ENCODE peak calls at places on chromosomes 6 and 20, in five cellular contexts. One of them, this sample, is unnamed.
A peak's percentile ranks its signal among the peaks of the same experiment; 100 is the strongest.

GRCh38 chr6:25370175-25371036 is 91.2 kb downstream of the CARMIL1 start:
- DNase-seq in A549: no peak
- DNase-seq in MM.1S: peak; percentile 46
- DNase-seq in CD14-positive monocyte: no peak
- DNase-seq in omental fat pad: no peak
- DNase-seq in this sample: no peak

GRCh38 chr6:33822575-33823395 is 19.0 kb upstream of the MLN start:
- DNase-seq in A549: peak; percentile 72
- DNase-seq in MM.1S: no peak
- DNase-seq in CD14-positive monocyte: no peak
- DNase-seq in omental fat pad: no peak
- DNase-seq in this sample: peak; percentile 53

GRCh38 chr20:5353624-5354496 is 37.1 kb upstream of the PROKR2 start:
- DNase-seq in A549: peak; percentile 43
- DNase-seq in MM.1S: no peak
- DNase-seq in CD14-positive monocyte: no peak
- DNase-seq in omental fat pad: no peak
- DNase-seq in this sample: no peak

GRCh38 chr6:2695464-2696095 is 55.1 kb downstream of the MYLK4 start:
- DNase-seq in A549: no peak
- DNase-seq in MM.1S: no peak
- DNase-seq in CD14-positive monocyte: no peak
- DNase-seq in omental fat pad: no peak
- DNase-seq in this sample: no peak

GRCh38 chr6:27188206-27188884 is 59.2 kb upstream of the PRSS16 start:
- DNase-seq in A549: peak; percentile 40
- DNase-seq in MM.1S: peak; percentile 21
- DNase-seq in CD14-positive monocyte: no peak
- DNase-seq in omental fat pad: no peak
- DNase-seq in this sample: no peak

GRCh38 chr6:108914235-108915022 is 66.2 kb downstream of the ARMC2 start:
- DNase-seq in A549: peak; percentile 19
- DNase-seq in MM.1S: no peak
- DNase-seq in CD14-positive monocyte: no peak
- DNase-seq in omental fat pad: no peak
- DNase-seq in this sample: no peak

GRCh38 chr6:88105741-88106340 is 58.2 kb downstream of the SPACA1 start:
- DNase-seq in A549: no peak
- DNase-seq in MM.1S: no peak
- DNase-seq in CD14-positive monocyte: no peak
- DNase-seq in omental fat pad: no peak
- DNase-seq in this sample: no peak

GRCh38 chr6:11473008-11473740 is 64.4 kb upstream of the TMEM170B start:
- DNase-seq in A549: no peak
- DNase-seq in MM.1S: no peak
- DNase-seq in CD14-positive monocyte: no peak
- DNase-seq in omental fat pad: no peak
- DNase-seq in this sample: no peak

GRCh38 chr6:32177182-32177787 is 920 bp upstream of the RNF5 start:
- DNase-seq in A549: no peak
- DNase-seq in MM.1S: peak; percentile 53
- DNase-seq in CD14-positive monocyte: no peak
- DNase-seq in omental fat pad: no peak
- DNase-seq in this sample: peak; percentile 44

GRCh38 chr20:10549511-10549910 is 114.4 kb downstream of the SLX4IP start:
- DNase-seq in A549: no peak
- DNase-seq in MM.1S: no peak
- DNase-seq in CD14-positive monocyte: no peak
- DNase-seq in omental fat pad: no peak
- DNase-seq in this sample: no peak

GRCh38 chr20:3407426-3408250 is at the start of gene DNAAF9:
- DNase-seq in A549: peak; percentile 92
- DNase-seq in MM.1S: peak; percentile 42
- DNase-seq in CD14-positive monocyte: peak; percentile 61
- DNase-seq in omental fat pad: peak; percentile 28
- DNase-seq in this sample: no peak

GRCh38 chr6:4635666-4636065 is 140.5 kb upstream of the CDYL start:
- DNase-seq in A549: no peak
- DNase-seq in MM.1S: no peak
- DNase-seq in CD14-positive monocyte: no peak
- DNase-seq in omental fat pad: no peak
- DNase-seq in this sample: no peak

GRCh38 chr6:168404560-168404959 is 36.4 kb upstream of the SMOC2 start:
- DNase-seq in A549: no peak
- DNase-seq in MM.1S: no peak
- DNase-seq in CD14-positive monocyte: no peak
- DNase-seq in omental fat pad: no peak
- DNase-seq in this sample: no peak

GRCh38 chr6:99614430-99615161 is 8.0 kb downstream of the PRDM13 start:
- DNase-seq in A549: peak; percentile 51
- DNase-seq in MM.1S: peak; percentile 62
- DNase-seq in CD14-positive monocyte: no peak
- DNase-seq in omental fat pad: no peak
- DNase-seq in this sample: peak; percentile 89

GRCh38 chr6:31272431-31272830 is 539 bp upstream of the HLA-C start:
- DNase-seq in A549: no peak
- DNase-seq in MM.1S: no peak
- DNase-seq in CD14-positive monocyte: no peak
- DNase-seq in omental fat pad: no peak
- DNase-seq in this sample: no peak

GRCh38 chr6:129631070-129631469 is 78.9 kb downstream of the ARHGAP18 start:
- DNase-seq in A549: no peak
- DNase-seq in MM.1S: no peak
- DNase-seq in CD14-positive monocyte: no peak
- DNase-seq in omental fat pad: no peak
- DNase-seq in this sample: no peak

GRCh38 chr6:160224599-160225237 is 33.9 kb downstream of the SLC22A2 start:
- DNase-seq in A549: no peak
- DNase-seq in MM.1S: no peak
- DNase-seq in CD14-positive monocyte: no peak
- DNase-seq in omental fat pad: no peak
- DNase-seq in this sample: no peak

GRCh38 chr20:43543138-43543537 is 15.7 kb upstream of the SGK2 start:
- DNase-seq in A549: no peak
- DNase-seq in MM.1S: peak; percentile 58
- DNase-seq in CD14-positive monocyte: no peak
- DNase-seq in omental fat pad: no peak
- DNase-seq in this sample: no peak

GRCh38 chr6:156645106-156645505 is 132.1 kb upstream of the ARID1B start:
- DNase-seq in A549: no peak
- DNase-seq in MM.1S: no peak
- DNase-seq in CD14-positive monocyte: no peak
- DNase-seq in omental fat pad: no peak
- DNase-seq in this sample: no peak

GRCh38 chr20:5145365-5146301 is 18.8 kb downstream of the CDS2 start:
- DNase-seq in A549: no peak
- DNase-seq in MM.1S: no peak
- DNase-seq in CD14-positive monocyte: no peak
- DNase-seq in omental fat pad: no peak
- DNase-seq in this sample: no peak

GRCh38 chr6:100202417-100203194 is 208.6 kb upstream of the MCHR2 start:
- DNase-seq in A549: peak; percentile 40
- DNase-seq in MM.1S: no peak
- DNase-seq in CD14-positive monocyte: no peak
- DNase-seq in omental fat pad: no peak
- DNase-seq in this sample: no peak

GRCh38 chr6:166419717-166420116 is 37.0 kb upstream of the MPC1 start:
- DNase-seq in A549: no peak
- DNase-seq in MM.1S: no peak
- DNase-seq in CD14-positive monocyte: no peak
- DNase-seq in omental fat pad: no peak
- DNase-seq in this sample: no peak

GRCh38 chr6:159959165-159959975 is 9.5 kb upstream of the IGF2R start:
- DNase-seq in A549: no peak
- DNase-seq in MM.1S: no peak
- DNase-seq in CD14-positive monocyte: peak; percentile 87
- DNase-seq in omental fat pad: no peak
- DNase-seq in this sample: no peak

GRCh38 chr20:22586645-22587310 is 2.4 kb upstream of the FOXA2 start:
- DNase-seq in A549: peak; percentile 83
- DNase-seq in MM.1S: no peak
- DNase-seq in CD14-positive monocyte: no peak
- DNase-seq in omental fat pad: peak; percentile 35
- DNase-seq in this sample: no peak

GRCh38 chr20:5977975-5978374 is 27.5 kb downstream of the MCM8 start:
- DNase-seq in A549: no peak
- DNase-seq in MM.1S: no peak
- DNase-seq in CD14-positive monocyte: no peak
- DNase-seq in omental fat pad: no peak
- DNase-seq in this sample: no peak

GRCh38 chr6:3259491-3259958 is 778 bp downstream of the PSMG4 start:
- DNase-seq in A549: peak; percentile 25
- DNase-seq in MM.1S: peak; percentile 35
- DNase-seq in CD14-positive monocyte: no peak
- DNase-seq in omental fat pad: no peak
- DNase-seq in this sample: no peak

GRCh38 chr6:147820520-147820919 is 312.0 kb downstream of the SAMD5 start:
- DNase-seq in A549: no peak
- DNase-seq in MM.1S: no peak
- DNase-seq in CD14-positive monocyte: no peak
- DNase-seq in omental fat pad: no peak
- DNase-seq in this sample: no peak

GRCh38 chr6:19478992-19479391 is 358.2 kb upstream of the ID4 start:
- DNase-seq in A549: no peak
- DNase-seq in MM.1S: no peak
- DNase-seq in CD14-positive monocyte: no peak
- DNase-seq in omental fat pad: no peak
- DNase-seq in this sample: no peak

GRCh38 chr6:119844385-119844784 is 494.8 kb upstream of the MAN1A1 start:
- DNase-seq in A549: no peak
- DNase-seq in MM.1S: no peak
- DNase-seq in CD14-positive monocyte: no peak
- DNase-seq in omental fat pad: no peak
- DNase-seq in this sample: no peak

GRCh38 chr6:13273931-13274706 is 54.2 kb downstream of the TBC1D7 start:
- DNase-seq in A549: no peak
- DNase-seq in MM.1S: peak; percentile 80
- DNase-seq in CD14-positive monocyte: peak; percentile 73
- DNase-seq in omental fat pad: no peak
- DNase-seq in this sample: no peak

GRCh38 chr20:42836339-42836738 is 353.4 kb downstream of the PTPRT start:
- DNase-seq in A549: no peak
- DNase-seq in MM.1S: no peak
- DNase-seq in CD14-positive monocyte: no peak
- DNase-seq in omental fat pad: no peak
- DNase-seq in this sample: no peak

GRCh38 chr20:45305262-45305661 is 1.4 kb upstream of the RBPJL start:
- DNase-seq in A549: no peak
- DNase-seq in MM.1S: no peak
- DNase-seq in CD14-positive monocyte: no peak
- DNase-seq in omental fat pad: no peak
- DNase-seq in this sample: no peak

GRCh38 chr6:3653528-3654070 is 97.9 kb downstream of the PXDC1 start:
- DNase-seq in A549: no peak
- DNase-seq in MM.1S: no peak
- DNase-seq in CD14-positive monocyte: no peak
- DNase-seq in omental fat pad: no peak
- DNase-seq in this sample: no peak

GRCh38 chr6:1558388-1558787 is 51.3 kb upstream of the FOXC1 start:
- DNase-seq in A549: no peak
- DNase-seq in MM.1S: no peak
- DNase-seq in CD14-positive monocyte: no peak
- DNase-seq in omental fat pad: no peak
- DNase-seq in this sample: no peak

GRCh38 chr6:55445648-55446204 is 118.5 kb downstream of the GFRAL start:
- DNase-seq in A549: no peak
- DNase-seq in MM.1S: peak; percentile 38
- DNase-seq in CD14-positive monocyte: no peak
- DNase-seq in omental fat pad: no peak
- DNase-seq in this sample: no peak
- TF ChIP-seq CTCF in A549: peak; percentile 81
- TF ChIP-seq CTCF in MM.1S: peak; percentile 63
- TF ChIP-seq CTCF in CD14-positive monocyte: peak; percentile 24
- TF ChIP-seq CTCF in omental fat pad: no peak
- TF ChIP-seq CTCF in this sample: peak; percentile 97

GRCh38 chr6:136158398-136158797 is 91.7 kb downstream of the MTFR2 start:
- DNase-seq in A549: no peak
- DNase-seq in MM.1S: no peak
- DNase-seq in CD14-positive monocyte: no peak
- DNase-seq in omental fat pad: no peak
- DNase-seq in this sample: no peak
- TF ChIP-seq CTCF in A549: no peak
- TF ChIP-seq CTCF in MM.1S: no peak
- TF ChIP-seq CTCF in CD14-positive monocyte: no peak
- TF ChIP-seq CTCF in omental fat pad: no peak
- TF ChIP-seq CTCF in this sample: no peak

GRCh38 chr6:24274441-24275083 is 83.3 kb downstream of the DCDC2 start:
- DNase-seq in A549: no peak
- DNase-seq in MM.1S: peak; percentile 41
- DNase-seq in CD14-positive monocyte: no peak
- DNase-seq in omental fat pad: no peak
- DNase-seq in this sample: no peak
- TF ChIP-seq CTCF in A549: peak; percentile 52
- TF ChIP-seq CTCF in MM.1S: peak; percentile 58
- TF ChIP-seq CTCF in CD14-positive monocyte: peak; percentile 78
- TF ChIP-seq CTCF in omental fat pad: no peak
- TF ChIP-seq CTCF in this sample: peak; percentile 86

GRCh38 chr20:18063676-18064075 is 6.0 kb upstream of the OVOL2 start:
- DNase-seq in A549: no peak
- DNase-seq in MM.1S: no peak
- DNase-seq in CD14-positive monocyte: no peak
- DNase-seq in omental fat pad: no peak
- DNase-seq in this sample: no peak

GRCh38 chr20:18072532-18072931 is 14.8 kb upstream of the OVOL2 start:
- DNase-seq in A549: no peak
- DNase-seq in MM.1S: peak; percentile 53
- DNase-seq in CD14-positive monocyte: no peak
- DNase-seq in omental fat pad: no peak
- DNase-seq in this sample: no peak

DNA sequence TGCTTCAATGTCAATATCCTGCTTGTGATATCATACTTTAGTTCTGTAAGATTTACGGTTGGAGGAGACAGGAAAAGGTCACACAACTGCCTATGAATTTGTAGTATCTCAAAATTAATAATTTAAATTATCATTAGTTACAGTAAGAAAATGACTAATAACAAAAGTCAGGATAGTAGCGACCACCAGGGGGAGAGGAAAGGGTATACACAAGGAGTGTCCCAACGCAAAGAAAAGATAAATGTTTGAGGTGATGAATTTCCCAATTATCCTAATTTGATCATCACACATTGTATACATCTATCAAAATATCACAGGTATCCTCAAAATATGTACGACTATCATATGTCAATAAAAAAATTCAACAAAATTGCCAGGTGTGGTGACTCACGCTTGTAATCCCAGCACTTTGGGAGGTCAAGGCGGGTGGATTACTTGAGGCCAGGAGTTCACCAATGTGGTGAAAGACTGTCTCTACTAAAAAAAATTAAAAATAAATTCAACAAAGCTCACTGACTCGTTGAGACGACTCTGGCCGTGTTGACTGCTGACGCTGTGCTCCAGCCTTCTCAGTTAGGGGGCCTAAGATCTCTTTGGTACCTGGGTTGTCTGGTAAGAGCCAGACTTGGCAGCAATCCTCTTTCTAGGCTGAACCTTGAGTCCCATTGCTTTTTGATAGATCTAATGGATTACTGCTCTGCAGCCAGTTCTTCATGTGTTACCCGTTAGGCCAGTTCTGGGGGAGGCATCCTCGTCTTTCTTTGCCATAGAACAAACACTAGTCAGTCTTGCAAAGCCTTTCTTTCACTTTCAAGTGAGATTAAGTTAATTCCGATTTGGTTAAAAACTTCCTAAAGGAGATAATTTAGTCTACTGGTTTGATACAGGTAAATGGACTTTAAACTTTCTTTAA is 9.0 kb upstream of the OVOL2 start:
- DNase-seq in A549: no peak
- DNase-seq in MM.1S: no peak
- DNase-seq in CD14-positive monocyte: no peak
- DNase-seq in omental fat pad: no peak
- DNase-seq in this sample: no peak
- TF ChIP-seq CTCF in A549: no peak
- TF ChIP-seq CTCF in MM.1S: no peak
- TF ChIP-seq CTCF in CD14-positive monocyte: no peak
- TF ChIP-seq CTCF in omental fat pad: no peak
- TF ChIP-seq CTCF in this sample: peak; percentile 47

This sample was measured in chondrocyte.